ENCODE peak calls at places on chromosomes 16 and 17, in nine cellular contexts. P, C, M, G, V, F, E, Y and S are unnamed samples.

GRCh38 chr17:55420067-55420775 is 1.4 kb downstream of the MMD start:
- DNase-seq in P (no peak), C (no peak), M (no peak), G (no peak), V (no peak), F (no peak), E (no peak), Y (no peak), S (no peak)

GRCh38 chr17:55889271-55889670 is 138.4 kb downstream of the PCTP start:
- DNase-seq in P (no peak), C (no peak), M (no peak), G (no peak), V (no peak), F (no peak), E (no peak), Y (no peak), S (no peak)

GRCh38 chr17:79113699-79114098 is 39.1 kb downstream of the ENGASE start:
- DNase-seq in P (no peak), C (no peak), M (no peak), G (no peak), V (no peak), F (no peak), E (no peak), Y (no peak), S (no peak)

GRCh38 chr17:35914354-35914753 is 16.2 kb downstream of the RDM1 start:
- DNase-seq in P (no peak), C (no peak), M (no peak), G (no peak), V (no peak), F (no peak), E (no peak), Y (no peak), S (no peak)

GRCh38 chr17:29571883-29572681 is 3.6 kb downstream of the TP53I13 start:
- DNase-seq in P (no peak), C (no peak), M (no peak), G (no peak), V (no peak), F (no peak), E (no peak), Y (no peak), S (peak)

GRCh38 chr16:68719993-68720489 is 17.1 kb upstream of the CDH1 start:
- DNase-seq in P (no peak), C (peak), M (no peak), G (no peak), V (no peak), F (no peak), E (no peak), Y (no peak), S (no peak)

GRCh38 chr16:31004658-31005057 is 5.8 kb downstream of the STX1B start:
- DNase-seq in P (no peak), C (no peak), M (no peak), G (no peak), V (no peak), F (no peak), E (no peak), Y (no peak), S (no peak)

GRCh38 chr17:62892870-62893338 is 73.1 kb upstream of the TANC2 start:
- DNase-seq in P (peak), C (no peak), M (peak), G (no peak), V (peak), F (no peak), E (peak), Y (no peak), S (peak)

GRCh38 chr17:75783803-75784472 is 668 bp upstream of the UNK start:
- DNase-seq in P (no peak), C (peak), M (no peak), G (no peak), V (no peak), F (no peak), E (no peak), Y (no peak), S (peak)

GRCh38 chr17:75260679-75261335 is 599 bp downstream of the GGA3 start:
- DNase-seq in P (no peak), C (no peak), M (no peak), G (no peak), V (no peak), F (no peak), E (no peak), Y (no peak), S (no peak)

GRCh38 chr17:50364715-50365114 is 8.3 kb downstream of the MRPL27 start:
- DNase-seq in P (no peak), C (peak), M (peak), G (no peak), V (no peak), F (no peak), E (peak), Y (peak), S (peak)

GRCh38 chr17:74801896-74802295 is 25.8 kb upstream of the NAT9 start:
- DNase-seq in P (no peak), C (no peak), M (no peak), G (no peak), V (no peak), F (no peak), E (no peak), Y (no peak), S (no peak)

GRCh38 chr16:84829168-84829965 is 9.6 kb downstream of the CRISPLD2 start:
- DNase-seq in P (no peak), C (no peak), M (peak), G (no peak), V (no peak), F (no peak), E (peak), Y (peak), S (no peak)

GRCh38 chr17:41107941-41108445 is 2.8 kb downstream of the KRTAP4-9 start:
- DNase-seq in P (no peak), C (no peak), M (no peak), G (no peak), V (no peak), F (no peak), E (peak), Y (no peak), S (no peak)

GRCh38 chr17:72432143-72432604 is 311.4 kb downstream of the SOX9 start:
- DNase-seq in P (no peak), C (no peak), M (no peak), G (no peak), V (no peak), F (peak), E (no peak), Y (no peak), S (peak)

GRCh38 chr17:70929226-70929625 is 759.9 kb downstream of the KCNJ2 start:
- DNase-seq in P (no peak), C (no peak), M (peak), G (no peak), V (no peak), F (no peak), E (no peak), Y (no peak), S (no peak)

GRCh38 chr17:47694018-47694817 is at the start of gene TBKBP1:
- DNase-seq in P (peak), C (peak), M (peak), G (no peak), V (peak), F (peak), E (no peak), Y (no peak), S (peak)